ENCODE peak calls at places on chromosomes 5 and 9, in five cellular contexts. One of them, this sample, is unnamed.

GRCh38 chr5:131977212-131977604 is 31.7 kb upstream of the MEIKIN start:
- DNase-seq in fibroblast of pulmonary artery: peak; percentile 2
- DNase-seq in BJ: no peak
- DNase-seq in AG20443: no peak
- DNase-seq in activated gamma-delta T cell treated with Interleukin-2 at 50 U/mL for 16 hours: no peak
- DNase-seq in this sample: no peak

GRCh38 chr5:88813805-88814584 is 69.0 kb downstream of the MEF2C start:
- DNase-seq in activated gamma-delta T cell treated with Interleukin-2 at 50 U/mL for 16 hours: no peak
- DNase-seq in AG20443: no peak
- DNase-seq in BJ: no peak
- DNase-seq in fibroblast of pulmonary artery: no peak
- DNase-seq in this sample: peak; percentile 28

GRCh38 chr5:104611419-104611818 is 1048.8 kb upstream of the NUDT12 start:
- DNase-seq in AG20443: no peak
- DNase-seq in activated gamma-delta T cell treated with Interleukin-2 at 50 U/mL for 16 hours: no peak
- DNase-seq in BJ: no peak
- DNase-seq in fibroblast of pulmonary artery: no peak
- DNase-seq in this sample: no peak

GRCh38 chr5:5883116-5883515 is 460.6 kb downstream of the ICE1 start:
- DNase-seq in BJ: no peak
- DNase-seq in AG20443: no peak
- DNase-seq in fibroblast of pulmonary artery: no peak
- DNase-seq in activated gamma-delta T cell treated with Interleukin-2 at 50 U/mL for 16 hours: no peak
- DNase-seq in this sample: no peak

GRCh38 chr9:124198948-124199347 is 58.8 kb upstream of the NEK6 start:
- DNase-seq in BJ: no peak
- DNase-seq in fibroblast of pulmonary artery: no peak
- DNase-seq in activated gamma-delta T cell treated with Interleukin-2 at 50 U/mL for 16 hours: no peak
- DNase-seq in AG20443: no peak
- DNase-seq in this sample: no peak

GRCh38 chr5:5492087-5492933 is 69.8 kb downstream of the ICE1 start:
- DNase-seq in BJ: no peak
- DNase-seq in fibroblast of pulmonary artery: peak; percentile 73
- DNase-seq in activated gamma-delta T cell treated with Interleukin-2 at 50 U/mL for 16 hours: peak; percentile 14
- DNase-seq in AG20443: peak; percentile 64
- DNase-seq in this sample: no peak

GRCh38 chr5:155480731-155481131 is 467.2 kb downstream of the KIF4B start:
- DNase-seq in activated gamma-delta T cell treated with Interleukin-2 at 50 U/mL for 16 hours: no peak
- DNase-seq in BJ: no peak
- DNase-seq in AG20443: no peak
- DNase-seq in fibroblast of pulmonary artery: no peak
- DNase-seq in this sample: no peak

GRCh38 chr9:71878327-71879274 is 32.4 kb downstream of the ABHD17B start:
- DNase-seq in activated gamma-delta T cell treated with Interleukin-2 at 50 U/mL for 16 hours: no peak
- DNase-seq in BJ: no peak
- DNase-seq in AG20443: no peak
- DNase-seq in fibroblast of pulmonary artery: no peak
- DNase-seq in this sample: no peak

GRCh38 chr5:157562111-157562581 is 13.4 kb downstream of the ADAM19 start:
- DNase-seq in fibroblast of pulmonary artery: no peak
- DNase-seq in activated gamma-delta T cell treated with Interleukin-2 at 50 U/mL for 16 hours: no peak
- DNase-seq in BJ: peak; percentile 48
- DNase-seq in AG20443: peak; percentile 48
- DNase-seq in this sample: no peak

GRCh38 chr9:129889461-129889935 is 54.2 kb downstream of the USP20 start:
- DNase-seq in fibroblast of pulmonary artery: no peak
- DNase-seq in AG20443: no peak
- DNase-seq in activated gamma-delta T cell treated with Interleukin-2 at 50 U/mL for 16 hours: no peak
- DNase-seq in BJ: no peak
- DNase-seq in this sample: no peak

GRCh38 chr5:179227196-179227577 is 118.1 kb downstream of the ADAMTS2 start:
- DNase-seq in BJ: no peak
- DNase-seq in fibroblast of pulmonary artery: no peak
- DNase-seq in activated gamma-delta T cell treated with Interleukin-2 at 50 U/mL for 16 hours: no peak
- DNase-seq in AG20443: no peak
- DNase-seq in this sample: no peak

GRCh38 chr5:15056988-15057592 is 185.5 kb upstream of the ANKH start:
- DNase-seq in activated gamma-delta T cell treated with Interleukin-2 at 50 U/mL for 16 hours: no peak
- DNase-seq in BJ: no peak
- DNase-seq in AG20443: no peak
- DNase-seq in fibroblast of pulmonary artery: no peak
- DNase-seq in this sample: no peak

GRCh38 chr5:82351754-82352145 is 73.6 kb upstream of the RPS23 start:
- DNase-seq in fibroblast of pulmonary artery: peak; percentile 91
- DNase-seq in AG20443: peak; percentile 64
- DNase-seq in activated gamma-delta T cell treated with Interleukin-2 at 50 U/mL for 16 hours: no peak
- DNase-seq in BJ: no peak
- DNase-seq in this sample: no peak

GRCh38 chr9:111803924-111804323 is 9.2 kb upstream of the SHOC1 start:
- DNase-seq in BJ: no peak
- DNase-seq in activated gamma-delta T cell treated with Interleukin-2 at 50 U/mL for 16 hours: no peak
- DNase-seq in AG20443: no peak
- DNase-seq in fibroblast of pulmonary artery: no peak
- DNase-seq in this sample: no peak

GRCh38 chr5:98637607-98638006 is 135.9 kb upstream of the RGMB start:
- DNase-seq in BJ: no peak
- DNase-seq in activated gamma-delta T cell treated with Interleukin-2 at 50 U/mL for 16 hours: no peak
- DNase-seq in AG20443: no peak
- DNase-seq in fibroblast of pulmonary artery: no peak
- DNase-seq in this sample: no peak

GRCh38 chr9:78236511-78236950 is 656 bp downstream of the CEP78 start:
- DNase-seq in fibroblast of pulmonary artery: peak; percentile 7
- DNase-seq in BJ: no peak
- DNase-seq in AG20443: no peak
- DNase-seq in activated gamma-delta T cell treated with Interleukin-2 at 50 U/mL for 16 hours: no peak
- DNase-seq in this sample: no peak

GRCh38 chr5:14745753-14746152 is 81.2 kb downstream of the OTULIN start:
- DNase-seq in BJ: no peak
- DNase-seq in AG20443: no peak
- DNase-seq in fibroblast of pulmonary artery: no peak
- DNase-seq in activated gamma-delta T cell treated with Interleukin-2 at 50 U/mL for 16 hours: peak; percentile 59
- DNase-seq in this sample: no peak

GRCh38 chr5:150659360-150660107 is 1.5 kb upstream of the MYOZ3 start:
- DNase-seq in BJ: no peak
- DNase-seq in fibroblast of pulmonary artery: no peak
- DNase-seq in activated gamma-delta T cell treated with Interleukin-2 at 50 U/mL for 16 hours: no peak
- DNase-seq in AG20443: no peak
- DNase-seq in this sample: no peak

GRCh38 chr9:92720807-92721535 is 43.7 kb downstream of the BICD2 start:
- DNase-seq in fibroblast of pulmonary artery: no peak
- DNase-seq in AG20443: peak; percentile 4
- DNase-seq in BJ: no peak
- DNase-seq in activated gamma-delta T cell treated with Interleukin-2 at 50 U/mL for 16 hours: no peak
- DNase-seq in this sample: no peak

GRCh38 chr9:87850405-87850804 is 32.3 kb upstream of the SPATA31E1 start:
- DNase-seq in fibroblast of pulmonary artery: peak; percentile 29
- DNase-seq in AG20443: peak; percentile 87
- DNase-seq in BJ: peak; percentile 59
- DNase-seq in activated gamma-delta T cell treated with Interleukin-2 at 50 U/mL for 16 hours: no peak
- DNase-seq in this sample: no peak

GRCh38 chr5:10124287-10124686 is 125.4 kb downstream of the ATPSCKMT start:
- DNase-seq in fibroblast of pulmonary artery: no peak
- DNase-seq in AG20443: peak; percentile 33
- DNase-seq in activated gamma-delta T cell treated with Interleukin-2 at 50 U/mL for 16 hours: no peak
- DNase-seq in BJ: no peak
- DNase-seq in this sample: no peak

GRCh38 chr9:38018230-38018963 is 50.6 kb downstream of the SHB start:
- DNase-seq in fibroblast of pulmonary artery: no peak
- DNase-seq in activated gamma-delta T cell treated with Interleukin-2 at 50 U/mL for 16 hours: no peak
- DNase-seq in BJ: no peak
- DNase-seq in AG20443: no peak
- DNase-seq in this sample: no peak

GRCh38 chr5:143024227-143024920 is 254.2 kb downstream of the ARHGAP26 start:
- DNase-seq in activated gamma-delta T cell treated with Interleukin-2 at 50 U/mL for 16 hours: no peak
- DNase-seq in BJ: no peak
- DNase-seq in AG20443: no peak
- DNase-seq in fibroblast of pulmonary artery: no peak
- DNase-seq in this sample: no peak